ENCODE peak calls at places on chromosomes 12 and 14, in four cellular contexts. W is GM12878, Q is HepG2, N is K562. U is an unnamed sample.
A peak's percentile ranks its signal among the peaks of the same experiment; 100 is the strongest.

GRCh38 chr12:126773012-126773411 is 1494.0 kb upstream of the TMEM132C start:
- DNase-seq in W (no peak), Q (no peak), N (no peak), U (no peak)

GRCh38 chr14:99267871-99268775 is 3.9 kb downstream of the BCL11B start:
- DNase-seq in W (no peak), Q (no peak), N (no peak), U (no peak)

GRCh38 chr12:49962861-49963765 is 1.4 kb downstream of the AQP5 start:
- DNase-seq in W (no peak), Q (no peak), N (no peak), U (no peak)

GRCh38 chr12:6070472-6071257 is 53.8 kb downstream of the VWF start:
- DNase-seq in W (no peak), Q (peak; percentile 75), N (no peak), U (no peak)

GRCh38 chr14:38951451-38951850 is 151.6 kb downstream of the SEC23A start:
- DNase-seq in W (no peak), Q (no peak), N (no peak), U (no peak)

GRCh38 chr12:82963961-82964360 is 277.3 kb downstream of the TMTC2 start:
- DNase-seq in W (no peak), Q (no peak), N (no peak), U (peak; percentile 2)

GRCh38 chr14:90275820-90276219 is 19.5 kb downstream of the PSMC1 start:
- DNase-seq in W (no peak), Q (no peak), N (no peak), U (no peak)

GRCh38 chr12:3222935-3223334 is 145.8 kb downstream of the TSPAN9 start:
- DNase-seq in W (no peak), Q (no peak), N (no peak), U (no peak)

GRCh38 chr12:132125736-132126135 is 18.4 kb downstream of the DDX51 start:
- DNase-seq in W (no peak), Q (no peak), N (no peak), U (no peak)

GRCh38 chr14:83467811-83468210 is 1934.2 kb upstream of the SEL1L start:
- DNase-seq in W (no peak), Q (no peak), N (no peak), U (no peak)

GRCh38 chr12:26318661-26319068 is 123.3 kb downstream of the SSPN start:
- DNase-seq in W (no peak), Q (peak; percentile 73), N (peak; percentile 70), U (no peak)

GRCh38 chr14:65821224-65821753 is 408.8 kb downstream of the FUT8 start:
- DNase-seq in W (no peak), Q (no peak), N (no peak), U (no peak)

GRCh38 chr12:21169878-21170472 is 39.0 kb downstream of the SLCO1B1 start:
- DNase-seq in W (no peak), Q (peak; percentile 37), N (peak; percentile 43), U (peak; percentile 90)

GRCh38 chr12:96120359-96121100 is 73.6 kb upstream of the ELK3 start:
- DNase-seq in W (peak; percentile 15), Q (no peak), N (peak; percentile 19), U (peak; percentile 30)

GRCh38 chr12:60981473-60981872 is 1278.7 kb upstream of the USP15 start:
- DNase-seq in W (no peak), Q (no peak), N (no peak), U (peak; percentile 13)

GRCh38 chr12:47767197-47767724 is 5.8 kb upstream of the SLC48A1 start:
- DNase-seq in W (no peak), Q (peak; percentile 53), N (peak; percentile 79), U (peak; percentile 83)

GRCh38 chr12:124286414-124286813 is 8.5 kb upstream of the RFLNA start:
- DNase-seq in W (no peak), Q (no peak), N (no peak), U (no peak)

GRCh38 chr14:92591346-92591745 is 77.8 kb downstream of the RIN3 start:
- DNase-seq in W (no peak), Q (no peak), N (no peak), U (no peak)

GRCh38 chr14:64795921-64796320 is 83.8 kb downstream of the SPTB start:
- DNase-seq in W (no peak), Q (no peak), N (no peak), U (no peak)
- TF ChIP-seq CTCF in W (no peak), Q (no peak), N (no peak), U (no peak)

GRCh38 chr14:103001651-103002396 is 55.5 kb downstream of the CDC42BPB start:
- DNase-seq in W (peak; percentile 8), Q (no peak), N (no peak), U (no peak)
- TF ChIP-seq JUNB in W (no peak), Q (no peak), N (no peak), U (no peak)

DNA sequence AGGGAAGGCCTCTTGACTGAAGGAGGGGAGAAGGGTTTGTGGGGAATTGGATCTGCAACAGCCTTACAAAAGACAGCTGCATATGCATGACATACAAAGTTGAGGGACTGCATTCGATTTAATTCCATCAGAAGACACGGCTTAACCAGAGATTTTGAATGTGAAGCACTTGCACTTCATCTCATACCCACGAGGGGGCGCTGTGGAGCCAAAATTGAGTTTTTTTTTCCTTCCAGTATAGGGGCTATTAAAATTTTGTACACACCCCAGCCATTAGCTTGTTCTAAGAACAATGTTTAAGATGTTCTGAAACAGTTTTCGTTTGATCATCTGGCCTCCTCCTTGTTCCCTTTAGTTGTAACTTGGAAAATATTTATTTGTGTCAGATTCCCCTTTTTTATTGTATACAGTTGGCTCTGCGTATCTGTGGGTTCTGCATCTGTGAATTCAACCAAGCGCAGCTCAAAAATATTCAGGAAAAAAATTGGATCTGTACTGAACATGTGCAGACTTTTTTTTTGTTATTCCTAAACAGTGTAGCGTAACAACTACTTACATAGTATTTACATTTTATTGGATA is 1.6 kb downstream of the SUDS3 start:
- DNase-seq in W (no peak), Q (peak; percentile 36), N (peak; percentile 75), U (peak; percentile 48)
- H2AFZ ChIP-seq in W (peak overlapping the region; percentile 46), Q (peak overlapping the region; percentile 63), N (peak overlapping the region; percentile 29), U (no peak overlapping the region)

GRCh38 chr14:59570122-59570521 is 6.5 kb downstream of the CCDC175 start:
- DNase-seq in W (no peak), Q (no peak), N (no peak), U (no peak)
- TF ChIP-seq CTCF in W (peak; percentile 11), Q (peak; percentile 10), N (no peak), U (peak; percentile 17)

GRCh38 chr12:121227294-121227693 is 17.4 kb downstream of the P2RX4 start:
- DNase-seq in W (no peak), Q (peak; percentile 63), N (no peak), U (no peak)

GRCh38 chr12:121226399-121226798 is 16.5 kb downstream of the P2RX4 start:
- DNase-seq in W (no peak), Q (no peak), N (no peak), U (no peak)

GRCh38 chr12:121230538-121230907 is 20.6 kb downstream of the P2RX4 start:
- DNase-seq in W (no peak), Q (no peak), N (no peak), U (peak; percentile 42)

GRCh38 chr12:121232163-121232562 is 22.2 kb downstream of the P2RX4 start:
- DNase-seq in W (no peak), Q (no peak), N (no peak), U (no peak)

DNA sequence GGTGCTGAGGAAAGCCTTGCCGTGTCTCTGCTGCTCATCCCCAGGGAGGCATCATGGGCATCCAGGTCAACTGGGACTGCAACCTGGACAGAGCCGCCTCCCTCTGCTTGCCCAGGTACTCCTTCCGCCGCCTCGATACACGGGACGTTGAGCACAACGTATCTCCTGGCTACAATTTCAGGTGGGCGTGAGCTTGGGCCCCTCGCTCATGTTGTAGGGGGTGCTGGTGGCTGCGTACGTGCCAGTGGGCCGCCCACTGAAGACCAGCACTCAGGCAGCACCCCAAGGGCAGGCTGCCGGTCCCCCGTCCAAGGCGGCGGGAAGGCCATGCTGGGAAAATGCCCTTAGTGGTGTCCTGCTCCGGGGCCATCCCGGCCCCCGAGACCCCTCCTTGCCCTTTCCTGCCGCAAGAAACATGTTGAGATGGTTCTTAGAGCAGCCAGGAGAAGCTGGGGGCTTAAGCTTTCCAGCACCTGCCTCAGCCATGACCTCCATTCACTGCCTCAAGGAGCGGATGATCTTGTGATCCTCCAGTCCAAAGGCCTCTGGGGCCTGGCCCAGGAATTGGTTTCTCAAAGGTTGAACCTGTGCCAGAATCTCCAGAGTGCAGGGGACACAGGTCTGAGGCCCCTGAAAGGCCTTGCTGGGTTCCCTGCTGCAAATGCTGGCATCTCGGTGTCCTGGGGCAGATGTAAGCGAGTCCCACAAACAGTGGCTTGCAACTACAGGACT is 19.2 kb downstream of the P2RX4 start:
- DNase-seq in W (no peak), Q (no peak), N (no peak), U (no peak)
- TF ChIP-seq JUNB in W (no peak), Q (no peak), N (no peak), U (no peak)

GRCh38 chr12:101527682-101528081 is 52.5 kb downstream of the SPIC start:
- DNase-seq in W (no peak), Q (no peak), N (no peak), U (no peak)
- H2AFZ ChIP-seq in W (no peak overlapping the region), Q (no peak overlapping the region), N (no peak overlapping the region), U (peak overlapping the region; percentile 76)

DNA sequence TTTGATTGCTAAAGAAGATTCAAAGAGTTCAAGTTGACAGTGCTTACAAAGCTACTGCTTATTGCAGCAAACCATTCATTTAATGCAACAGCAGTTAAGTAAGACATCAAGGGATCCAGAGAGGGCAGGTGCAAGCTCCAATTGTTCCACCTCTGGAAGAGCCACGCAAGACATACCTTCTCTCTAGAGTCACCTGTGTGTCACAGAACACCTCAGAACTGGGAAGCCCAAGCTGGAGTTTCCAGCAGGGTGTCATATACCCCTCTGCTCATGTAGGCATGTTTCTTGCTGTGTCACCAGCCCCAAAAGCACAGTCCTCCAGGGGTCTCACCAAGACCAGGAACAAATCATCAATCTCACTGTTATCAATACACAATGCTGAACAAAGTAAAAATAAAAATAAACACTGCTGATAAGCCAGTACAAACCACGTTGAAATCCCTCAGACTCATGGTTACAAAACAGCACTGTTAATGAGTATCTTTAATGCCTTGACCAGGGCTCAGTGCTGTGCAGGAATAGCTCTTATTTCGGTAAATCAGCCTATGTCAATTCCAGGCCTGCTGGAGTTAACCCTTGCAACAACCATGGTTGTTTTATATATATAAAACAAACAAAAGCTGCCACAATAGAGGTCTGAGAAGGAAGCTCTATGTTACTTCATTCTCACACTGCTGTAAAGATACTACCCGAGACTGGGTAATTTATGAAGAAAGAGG is 37.4 kb upstream of the BATF start:
- DNase-seq in W (no peak), Q (no peak), N (no peak), U (no peak)
- TF ChIP-seq CTCF in W (no peak), Q (no peak), N (no peak), U (no peak)

U was measured in GM23338.